ENCODE peak calls at places on chromosomes 6 and 20, in seven cellular contexts. U, O, D, W, E, R and A are unnamed samples.

GRCh38 chr6:10390495-10391298 is 24.2 kb downstream of the TFAP2A start:
- DNase-seq in U (peak; percentile 28), O (peak; percentile 62), D (no peak), W (no peak), E (no peak), R (no peak), A (no peak)

GRCh38 chr6:20657274-20657800 is 123.1 kb downstream of the CDKAL1 start:
- DNase-seq in U (no peak), O (no peak), D (no peak), W (no peak), E (no peak), R (no peak), A (no peak)

GRCh38 chr6:5059036-5059896 is 25.9 kb upstream of the PPP1R3G start:
- DNase-seq in U (no peak), O (no peak), D (no peak), W (no peak), E (peak; percentile 95), R (no peak), A (no peak)

GRCh38 chr20:57133926-57134650 is 132.4 kb downstream of the BMP7 start:
- DNase-seq in U (no peak), O (no peak), D (no peak), W (no peak), E (no peak), R (no peak), A (no peak)

GRCh38 chr20:22523499-22524392 is 60.6 kb downstream of the FOXA2 start:
- DNase-seq in U (no peak), O (peak; percentile 34), D (no peak), W (no peak), E (peak; percentile 99), R (no peak), A (no peak)

GRCh38 chr20:59403261-59403961 is 103.0 kb downstream of the EDN3 start:
- DNase-seq in U (peak; percentile 86), O (peak; percentile 98), D (no peak), W (no peak), E (no peak), R (peak; percentile 87), A (peak; percentile 90)

GRCh38 chr6:99151634-99152344 is 197.7 kb downstream of the FAXC start:
- DNase-seq in U (peak; percentile 84), O (peak; percentile 89), D (peak; percentile 37), W (peak; percentile 4), E (peak; percentile 23), R (peak; percentile 35), A (peak; percentile 67)

GRCh38 chr6:19869464-19869863 is 32.3 kb downstream of the ID4 start:
- DNase-seq in U (no peak), O (no peak), D (no peak), W (no peak), E (peak; percentile 44), R (peak; percentile 22), A (no peak)

GRCh38 chr20:26169506-26169905 is 472.9 kb upstream of the ZNF337 start:
- DNase-seq in U (no peak), O (no peak), D (no peak), W (no peak), E (no peak), R (no peak), A (no peak)

GRCh38 chr6:80233262-80233661 is 126.8 kb downstream of the BCKDHB start:
- DNase-seq in U (no peak), O (no peak), D (no peak), W (no peak), E (no peak), R (no peak), A (no peak)

GRCh38 chr20:25517124-25517523 is 68.2 kb downstream of the NINL start:
- DNase-seq in U (no peak), O (no peak), D (no peak), W (no peak), E (no peak), R (no peak), A (no peak)

GRCh38 chr6:100846276-100846675 is 34.9 kb downstream of the ASCC3 start:
- DNase-seq in U (no peak), O (no peak), D (no peak), W (no peak), E (no peak), R (no peak), A (no peak)

GRCh38 chr6:8065519-8065911 is 1.3 kb upstream of the BLOC1S5 start:
- DNase-seq in U (no peak), O (no peak), D (no peak), W (peak; percentile 46), E (no peak), R (no peak), A (no peak)

GRCh38 chr20:32605167-32605656 is 20.1 kb upstream of the NOL4L start:
- DNase-seq in U (no peak), O (no peak), D (no peak), W (no peak), E (no peak), R (no peak), A (no peak)

GRCh38 chr20:11267131-11267761 is 593.4 kb upstream of the JAG1 start:
- DNase-seq in U (no peak), O (no peak), D (peak; percentile 79), W (peak; percentile 79), E (peak; percentile 79), R (peak; percentile 13), A (peak; percentile 39)

GRCh38 chr6:139407718-139408222 is 33.3 kb upstream of the CITED2 start:
- DNase-seq in U (no peak), O (no peak), D (no peak), W (no peak), E (no peak), R (no peak), A (no peak)

GRCh38 chr6:108438918-108439317 is 121.8 kb upstream of the FOXO3 start:
- DNase-seq in U (no peak), O (no peak), D (no peak), W (no peak), E (no peak), R (no peak), A (no peak)

GRCh38 chr20:13220194-13220856 is 749 bp upstream of the ISM1 start:
- DNase-seq in U (peak; percentile 78), O (peak; percentile 81), D (no peak), W (no peak), E (no peak), R (no peak), A (peak; percentile 50)

GRCh38 chr6:139852484-139853140 is 478.2 kb upstream of the CITED2 start:
- DNase-seq in U (no peak), O (no peak), D (no peak), W (no peak), E (no peak), R (no peak), A (no peak)

GRCh38 chr20:49566401-49566800 is 1.5 kb downstream of the PTGIS start:
- DNase-seq in U (no peak), O (no peak), D (no peak), W (no peak), E (no peak), R (no peak), A (no peak)

GRCh38 chr6:168456907-168457771 is 16.2 kb downstream of the SMOC2 start:
- DNase-seq in U (no peak), O (no peak), D (no peak), W (no peak), E (no peak), R (no peak), A (no peak)

GRCh38 chr20:634526-634925 is 18.5 kb downstream of the SRXN1 start:
- DNase-seq in U (no peak), O (no peak), D (no peak), W (no peak), E (no peak), R (no peak), A (no peak)

GRCh38 chr6:125789167-125789566 is 1.6 kb upstream of the NCOA7 start:
- DNase-seq in U (no peak), O (no peak), D (no peak), W (no peak), E (no peak), R (peak; percentile 37), A (no peak)

GRCh38 chr20:23340524-23340923 is 10.1 kb upstream of the NXT1 start:
- DNase-seq in U (peak; percentile 74), O (peak; percentile 70), D (peak; percentile 54), W (no peak), E (peak; percentile 77), R (peak; percentile 61), A (peak; percentile 64)

GRCh38 chr6:157539900-157540752 is 159.1 kb downstream of the ZDHHC14 start:
- DNase-seq in U (no peak), O (no peak), D (no peak), W (no peak), E (peak; percentile 97), R (no peak), A (no peak)
- TF ChIP-seq SP1 in U (no peak), O (no peak), D (no peak), W (no peak), E (no peak), R (no peak), A (no peak)

DNA sequence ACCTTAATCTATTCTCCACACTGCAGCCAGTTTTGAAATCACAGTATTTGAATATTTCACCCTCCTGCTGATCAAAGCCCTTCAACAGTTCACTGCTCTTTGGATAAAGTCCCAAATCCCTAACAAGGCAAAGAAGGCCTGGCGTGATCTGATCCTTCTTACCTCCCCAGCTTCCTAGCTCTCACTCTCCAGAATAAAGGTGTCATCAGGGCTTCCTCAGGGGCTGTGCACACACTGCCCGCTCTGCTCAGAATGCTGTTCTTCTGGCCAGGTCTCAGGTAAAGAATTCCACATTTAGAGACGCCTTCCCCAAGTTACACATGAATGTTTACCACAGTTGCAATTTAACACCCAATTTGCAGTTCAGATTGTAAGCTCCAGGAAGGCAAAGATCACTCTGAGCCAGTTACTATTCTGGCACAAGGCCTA is 58.9 kb upstream of the MCM9 start:
- DNase-seq in U (no peak), O (no peak), D (no peak), W (no peak), E (peak; percentile 5), R (no peak), A (no peak)
- TF ChIP-seq SP1 in U (no peak), O (no peak), D (no peak), W (no peak), E (no peak), R (no peak), A (no peak)

GRCh38 chr6:131657630-131658111 is 20.6 kb downstream of the ENPP3 start:
- DNase-seq in U (no peak), O (no peak), D (no peak), W (no peak), E (no peak), R (no peak), A (no peak)

GRCh38 chr6:131656667-131657066 is 19.6 kb downstream of the ENPP3 start:
- DNase-seq in U (no peak), O (no peak), D (no peak), W (no peak), E (no peak), R (no peak), A (no peak)

GRCh38 chr6:131658287-131658686 is 21.2 kb downstream of the ENPP3 start:
- DNase-seq in U (no peak), O (no peak), D (no peak), W (no peak), E (no peak), R (no peak), A (no peak)

GRCh38 chr6:131663578-131664165 is 26.6 kb downstream of the ENPP3 start:
- DNase-seq in U (no peak), O (no peak), D (no peak), W (no peak), E (no peak), R (no peak), A (no peak)

GRCh38 chr6:131660195-131660594 is 23.1 kb downstream of the ENPP3 start:
- DNase-seq in U (no peak), O (no peak), D (peak; percentile 45), W (no peak), E (no peak), R (no peak), A (no peak)
- TF ChIP-seq SP1 in U (no peak), O (no peak), D (peak; percentile 69), W (no peak), E (no peak), R (no peak), A (no peak)

GRCh38 chr20:63663332-63664066 is 5.4 kb downstream of the RTEL1 start:
- DNase-seq in U (no peak), O (no peak), D (no peak), W (no peak), E (no peak), R (no peak), A (no peak)
- TF ChIP-seq SP1 in U (no peak), O (no peak), D (no peak), W (no peak), E (no peak), R (no peak), A (no peak)